ENCODE peak calls at places on chromosomes 13 and 19, in ten cellular contexts. P is epithelial cell of esophagus, I is fibroblast of pulmonary artery, V is HFF-Myc, K is astrocyte of the spinal cord, F is body of pancreas, B is uterus, Y is fibroblast of mammary gland, A is psoas muscle, E is cardiac muscle cell. T is an unnamed sample.

GRCh38 chr19:30073152-30074000 is 131.3 kb downstream of the URI1 start:
- DNase-seq in P (no peak), I (no peak), V (no peak), K (no peak), F (no peak), B (no peak), Y (no peak), A (no peak), E (no peak), T (no peak)

GRCh38 chr13:108597943-108598342 is 31.5 kb upstream of the MYO16 start:
- DNase-seq in P (peak; percentile 3), I (no peak), V (peak; percentile 2), K (no peak), F (no peak), B (no peak), Y (peak; percentile 4), A (no peak), E (no peak), T (no peak)

GRCh38 chr19:47697863-47698609 is 15.2 kb upstream of the EHD2 start:
- DNase-seq in P (peak; percentile 81), I (peak; percentile 90), V (peak; percentile 52), K (peak; percentile 84), F (peak; percentile 74), B (peak; percentile 86), Y (peak; percentile 86), A (peak; percentile 75), E (peak; percentile 93), T (peak; percentile 89)

GRCh38 chr13:43433691-43434121 is 353.1 kb downstream of the ENOX1 start:
- DNase-seq in P (no peak), I (no peak), V (no peak), K (no peak), F (no peak), B (no peak), Y (peak; percentile 25), A (no peak), E (no peak), T (peak; percentile 12)

GRCh38 chr19:44883962-44884361 is 7.1 kb upstream of the TOMM40 start:
- DNase-seq in P (no peak), I (no peak), V (no peak), K (no peak), F (no peak), B (no peak), Y (no peak), A (no peak), E (no peak), T (no peak)

GRCh38 chr13:28248080-28248479 is 109.7 kb downstream of the PAN3 start:
- DNase-seq in P (no peak), I (no peak), V (no peak), K (no peak), F (no peak), B (no peak), Y (no peak), A (no peak), E (no peak), T (no peak)

GRCh38 chr13:26719356-26719945 is 41.1 kb downstream of the GPR12 start:
- DNase-seq in P (no peak), I (no peak), V (peak; percentile 5), K (no peak), F (no peak), B (no peak), Y (no peak), A (no peak), E (peak; percentile 6), T (peak; percentile 15)

GRCh38 chr19:29537601-29538000 is 11.8 kb downstream of the VSTM2B start:
- DNase-seq in P (no peak), I (no peak), V (no peak), K (no peak), F (no peak), B (no peak), Y (no peak), A (no peak), E (no peak), T (no peak)

GRCh38 chr13:38980628-38981078 is 10.0 kb downstream of the STOML3 start:
- DNase-seq in P (no peak), I (no peak), V (no peak), K (no peak), F (no peak), B (no peak), Y (no peak), A (no peak), E (no peak), T (no peak)

GRCh38 chr19:35109395-35110112 is 6.1 kb upstream of the FXYD3 start:
- DNase-seq in P (peak; percentile 59), I (no peak), V (no peak), K (no peak), F (no peak), B (no peak), Y (no peak), A (no peak), E (no peak), T (peak; percentile 73)

GRCh38 chr13:106797081-106797640 is 229.2 kb upstream of the ARGLU1 start:
- DNase-seq in P (no peak), I (no peak), V (no peak), K (no peak), F (no peak), B (no peak), Y (no peak), A (no peak), E (no peak), T (no peak)

DNA sequence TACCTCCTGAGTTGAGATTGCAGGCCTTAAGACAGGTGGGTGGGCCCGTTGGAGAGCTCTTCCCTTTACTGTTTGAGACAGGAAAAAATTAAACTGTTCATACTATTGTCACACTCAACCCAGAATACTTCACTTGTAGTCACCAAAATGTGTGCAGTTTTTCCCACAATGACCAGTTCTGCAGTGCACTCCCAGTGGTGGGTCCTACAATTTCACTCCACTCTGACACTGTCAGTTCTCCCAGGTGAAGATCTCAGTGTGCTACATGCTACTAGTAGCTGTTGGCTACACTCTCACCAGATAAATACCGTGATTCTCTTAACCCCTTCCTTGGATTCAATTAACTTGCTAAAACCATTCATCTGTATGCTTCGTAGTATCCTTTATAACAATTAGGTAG is 2.9 kb downstream of the ZNF665 start:
- DNase-seq in P (no peak), I (no peak), V (no peak), K (no peak), F (no peak), B (no peak), Y (no peak), A (no peak), E (no peak), T (no peak)
- TF ChIP-seq CTCF in P (no peak), I (no peak), V (no peak), K (no peak), F (no peak), B (no peak), Y (no peak), A (no peak), E (no peak), T (no peak)

GRCh38 chr13:60370343-60370742 is 26.7 kb upstream of the TDRD3 start:
- DNase-seq in P (no peak), I (no peak), V (no peak), K (no peak), F (no peak), B (no peak), Y (no peak), A (no peak), E (no peak), T (no peak)

GRCh38 chr13:60372141-60372540 is 24.9 kb upstream of the TDRD3 start:
- DNase-seq in P (no peak), I (no peak), V (no peak), K (no peak), F (peak; percentile 51), B (no peak), Y (no peak), A (no peak), E (no peak), T (no peak)

GRCh38 chr13:60363288-60363687 is 33.7 kb upstream of the TDRD3 start:
- DNase-seq in P (no peak), I (no peak), V (no peak), K (no peak), F (no peak), B (no peak), Y (no peak), A (no peak), E (no peak), T (no peak)

DNA sequence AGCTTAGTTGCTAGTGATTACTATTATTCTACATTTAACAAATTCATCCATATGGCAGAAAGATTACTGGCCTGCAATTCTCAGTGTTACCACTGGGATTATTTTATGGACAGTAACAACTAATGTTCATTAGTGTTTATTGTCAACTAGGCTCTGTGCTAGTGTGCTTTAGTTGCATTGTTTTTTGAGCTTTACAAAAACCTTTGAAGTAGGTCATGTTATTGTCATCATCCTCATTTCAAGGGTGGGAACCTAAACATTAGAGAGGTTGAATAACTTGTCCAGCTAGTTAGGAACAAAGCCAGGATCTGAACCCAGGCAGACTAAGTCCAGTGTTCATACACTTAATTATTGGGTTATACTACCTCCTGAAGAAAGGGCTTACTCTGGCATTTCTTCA is 27.8 kb upstream of the TDRD3 start:
- DNase-seq in P (peak; percentile 26), I (peak; percentile 9), V (no peak), K (no peak), F (no peak), B (no peak), Y (no peak), A (no peak), E (peak; percentile 12), T (peak; percentile 11)
- TF ChIP-seq CTCF in P (peak; percentile 34), I (peak; percentile 43), V (peak; percentile 8), K (peak; percentile 34), F (peak; percentile 38), B (no peak), Y (peak; percentile 47), A (peak; percentile 32), E (peak; percentile 30), T (peak; percentile 12)

GRCh38 chr19:16588089-16588823 is 16.0 kb upstream of the SLC35E1 start:
- DNase-seq in P (peak; percentile 44), I (peak; percentile 39), V (no peak), K (peak; percentile 16), F (peak; percentile 81), B (peak; percentile 33), Y (peak; percentile 59), A (no peak), E (peak; percentile 49), T (no peak)
- TF ChIP-seq CTCF in P (peak; percentile 2), I (peak; percentile 6), V (no peak), K (no peak), F (no peak), B (no peak), Y (no peak), A (no peak), E (peak; percentile 11), T (no peak)

DNA sequence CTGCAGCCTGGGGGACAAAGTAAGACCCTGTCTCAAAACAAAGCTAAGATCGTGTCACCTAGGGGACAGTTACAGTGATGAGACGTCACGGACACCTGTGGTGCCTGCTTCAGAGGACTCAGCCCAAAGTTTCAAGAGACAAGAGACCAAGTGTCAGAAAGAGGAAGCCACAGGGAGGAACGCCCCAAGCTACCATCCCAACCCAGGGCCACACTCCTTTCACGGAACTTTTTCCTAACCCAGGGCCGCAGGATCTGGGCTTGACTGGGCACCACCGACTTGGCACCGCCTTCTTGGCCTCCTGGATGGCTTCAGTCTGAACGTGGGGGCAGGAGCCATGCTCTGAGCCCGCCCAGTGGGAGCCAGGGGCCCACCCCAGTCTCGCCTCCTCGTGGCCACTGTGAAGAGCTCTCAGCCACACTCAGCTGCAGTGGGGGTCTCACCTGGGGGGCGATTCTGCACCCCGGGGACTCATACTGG is 8.5 kb downstream of the MOB3A start:
- DNase-seq in P (no peak), I (no peak), V (no peak), K (no peak), F (peak; percentile 42), B (no peak), Y (no peak), A (no peak), E (no peak), T (no peak)
- TF ChIP-seq CTCF in P (no peak), I (no peak), V (no peak), K (no peak), F (no peak), B (no peak), Y (no peak), A (no peak), E (no peak), T (no peak)

GRCh38 chr19:50258918-50259372 is 55.5 kb downstream of the MYH14 start:
- DNase-seq in P (no peak), I (no peak), V (no peak), K (no peak), F (peak; percentile 3), B (no peak), Y (peak; percentile 7), A (peak; percentile 32), E (peak; percentile 5), T (no peak)
- TF ChIP-seq CTCF in P (no peak), I (no peak), V (peak; percentile 57), K (peak; percentile 31), F (peak; percentile 35), B (no peak), Y (peak; percentile 51), A (peak; percentile 64), E (peak; percentile 53), T (peak; percentile 12)

T was measured in MCF 10A.